ENCODE peak calls at places on chromosomes 3 and 15, in five cellular contexts. One of them, this sample, is unnamed. For H3K4me1, the result is how much of the 10 kb centered on the place peaks cover.

GRCh38 chr3:118110196-118110595 is 924.5 kb downstream of the IGSF11 start:
- DNase-seq in IMR-90: peak
- DNase-seq in psoas muscle: no peak
- DNase-seq in left lung: no peak
- DNase-seq in mesendoderm: no peak
- DNase-seq in this sample: no peak

GRCh38 chr3:39718674-39719595 is 90.5 kb upstream of the MYRIP start:
- DNase-seq in IMR-90: peak
- DNase-seq in psoas muscle: no peak
- DNase-seq in left lung: no peak
- DNase-seq in mesendoderm: peak
- DNase-seq in this sample: no peak

GRCh38 chr3:127027811-127028548 is 45.1 kb downstream of the PLXNA1 start:
- DNase-seq in IMR-90: no peak
- DNase-seq in psoas muscle: no peak
- DNase-seq in left lung: peak
- DNase-seq in mesendoderm: no peak
- DNase-seq in this sample: no peak

GRCh38 chr3:117036259-117036799 is 326.8 kb downstream of the TUSC7 start:
- DNase-seq in IMR-90: peak
- DNase-seq in psoas muscle: no peak
- DNase-seq in left lung: no peak
- DNase-seq in mesendoderm: no peak
- DNase-seq in this sample: no peak

GRCh38 chr3:128329491-128330300 is 137.0 kb downstream of the DNAJB8 start:
- DNase-seq in IMR-90: no peak
- DNase-seq in psoas muscle: no peak
- DNase-seq in left lung: no peak
- DNase-seq in mesendoderm: no peak
- DNase-seq in this sample: no peak

GRCh38 chr15:89129123-89129815 is 41.0 kb downstream of the ABHD2 start:
- DNase-seq in IMR-90: peak
- DNase-seq in psoas muscle: peak
- DNase-seq in left lung: peak
- DNase-seq in mesendoderm: peak
- DNase-seq in this sample: peak

GRCh38 chr3:69254351-69254750 is 131.5 kb downstream of the FRMD4B start:
- DNase-seq in IMR-90: no peak
- DNase-seq in psoas muscle: no peak
- DNase-seq in left lung: no peak
- DNase-seq in mesendoderm: no peak
- DNase-seq in this sample: no peak

GRCh38 chr3:18247776-18248310 is 177.3 kb downstream of the SATB1 start:
- DNase-seq in IMR-90: no peak
- DNase-seq in psoas muscle: no peak
- DNase-seq in left lung: no peak
- DNase-seq in mesendoderm: no peak
- DNase-seq in this sample: no peak

GRCh38 chr15:67900621-67901147 is 60.8 kb upstream of the RNU6-1 start:
- DNase-seq in IMR-90: no peak
- DNase-seq in psoas muscle: no peak
- DNase-seq in left lung: no peak
- DNase-seq in mesendoderm: no peak
- DNase-seq in this sample: no peak

GRCh38 chr3:25338158-25338725 is 89.8 kb upstream of the RARB start:
- DNase-seq in IMR-90: no peak
- DNase-seq in psoas muscle: no peak
- DNase-seq in left lung: no peak
- DNase-seq in mesendoderm: peak
- DNase-seq in this sample: no peak

GRCh38 chr15:51267047-51267713 is 71.2 kb downstream of the CYP19A1 start:
- DNase-seq in IMR-90: no peak
- DNase-seq in psoas muscle: no peak
- DNase-seq in left lung: peak
- DNase-seq in mesendoderm: no peak
- DNase-seq in this sample: no peak

GRCh38 chr3:160684368-160684740 is 7.4 kb downstream of the ARL14 start:
- DNase-seq in IMR-90: no peak
- DNase-seq in psoas muscle: no peak
- DNase-seq in left lung: no peak
- DNase-seq in mesendoderm: no peak
- DNase-seq in this sample: no peak

GRCh38 chr3:45127130-45127822 is 18.9 kb downstream of the CDCP1 start:
- DNase-seq in IMR-90: no peak
- DNase-seq in psoas muscle: no peak
- DNase-seq in left lung: no peak
- DNase-seq in mesendoderm: no peak
- DNase-seq in this sample: no peak

GRCh38 chr3:14203521-14204079 is 25.0 kb downstream of the LSM3 start:
- DNase-seq in IMR-90: peak
- DNase-seq in psoas muscle: peak
- DNase-seq in left lung: no peak
- DNase-seq in mesendoderm: peak
- DNase-seq in this sample: peak

GRCh38 chr3:129607391-129608068 is 1.1 kb upstream of the PLXND1 start:
- DNase-seq in IMR-90: no peak
- DNase-seq in psoas muscle: no peak
- DNase-seq in left lung: no peak
- DNase-seq in mesendoderm: no peak
- DNase-seq in this sample: no peak

GRCh38 chr15:92797168-92798052 is 102.7 kb upstream of the CHD2 start:
- DNase-seq in IMR-90: peak
- DNase-seq in psoas muscle: no peak
- DNase-seq in left lung: no peak
- DNase-seq in mesendoderm: peak
- DNase-seq in this sample: no peak

GRCh38 chr15:42156266-42156922 is at the start of gene PLA2G4F:
- DNase-seq in IMR-90: no peak
- DNase-seq in psoas muscle: peak
- DNase-seq in left lung: peak
- DNase-seq in mesendoderm: peak
- DNase-seq in this sample: no peak

GRCh38 chr3:47381317-47382157 is 716 bp downstream of the PTPN23 start:
- DNase-seq in IMR-90: peak
- DNase-seq in psoas muscle: peak
- DNase-seq in left lung: peak
- DNase-seq in mesendoderm: peak
- DNase-seq in this sample: peak

GRCh38 chr15:24956131-24956838 is 1.5 kb downstream of the SNRPN start:
- DNase-seq in IMR-90: peak
- DNase-seq in psoas muscle: peak
- DNase-seq in left lung: peak
- DNase-seq in mesendoderm: peak
- DNase-seq in this sample: peak

GRCh38 chr15:101255615-101256350 is 3.9 kb upstream of the CHSY1 start:
- DNase-seq in IMR-90: peak
- DNase-seq in psoas muscle: no peak
- DNase-seq in left lung: no peak
- DNase-seq in mesendoderm: no peak
- DNase-seq in this sample: no peak

GRCh38 chr15:38846351-38846750 is 281.7 kb upstream of the RASGRP1 start:
- DNase-seq in IMR-90: peak
- DNase-seq in psoas muscle: no peak
- DNase-seq in left lung: no peak
- DNase-seq in mesendoderm: no peak
- DNase-seq in this sample: no peak

GRCh38 chr15:101097111-101097510 is 154.7 kb downstream of the CHSY1 start:
- DNase-seq in IMR-90: no peak
- DNase-seq in psoas muscle: no peak
- DNase-seq in left lung: no peak
- DNase-seq in mesendoderm: no peak
- DNase-seq in this sample: no peak

GRCh38 chr3:148211725-148212124 is 486.0 kb upstream of the AGTR1 start:
- DNase-seq in IMR-90: peak
- DNase-seq in psoas muscle: no peak
- DNase-seq in left lung: no peak
- DNase-seq in mesendoderm: no peak
- DNase-seq in this sample: no peak

GRCh38 chr3:131795382-131796085 is 239.3 kb downstream of the CPNE4 start:
- DNase-seq in IMR-90: no peak
- DNase-seq in psoas muscle: no peak
- DNase-seq in left lung: no peak
- DNase-seq in mesendoderm: peak
- DNase-seq in this sample: no peak

GRCh38 chr3:124478834-124479233 is 251.4 kb upstream of the UMPS start:
- DNase-seq in IMR-90: no peak
- DNase-seq in psoas muscle: no peak
- DNase-seq in left lung: no peak
- DNase-seq in mesendoderm: no peak
- DNase-seq in this sample: no peak

GRCh38 chr15:90160781-90161727 is 40.1 kb upstream of the SEMA4B start:
- DNase-seq in IMR-90: no peak
- DNase-seq in psoas muscle: no peak
- DNase-seq in left lung: no peak
- DNase-seq in mesendoderm: no peak
- DNase-seq in this sample: no peak

GRCh38 chr15:96350321-96350720 is 19.8 kb downstream of the NR2F2 start:
- DNase-seq in IMR-90: no peak
- DNase-seq in psoas muscle: no peak
- DNase-seq in left lung: no peak
- DNase-seq in mesendoderm: no peak
- DNase-seq in this sample: no peak

GRCh38 chr3:141191097-141191749 is 40.4 kb upstream of the PXYLP1 start:
- DNase-seq in IMR-90: peak
- DNase-seq in psoas muscle: no peak
- DNase-seq in left lung: no peak
- DNase-seq in mesendoderm: no peak
- DNase-seq in this sample: no peak

DNA sequence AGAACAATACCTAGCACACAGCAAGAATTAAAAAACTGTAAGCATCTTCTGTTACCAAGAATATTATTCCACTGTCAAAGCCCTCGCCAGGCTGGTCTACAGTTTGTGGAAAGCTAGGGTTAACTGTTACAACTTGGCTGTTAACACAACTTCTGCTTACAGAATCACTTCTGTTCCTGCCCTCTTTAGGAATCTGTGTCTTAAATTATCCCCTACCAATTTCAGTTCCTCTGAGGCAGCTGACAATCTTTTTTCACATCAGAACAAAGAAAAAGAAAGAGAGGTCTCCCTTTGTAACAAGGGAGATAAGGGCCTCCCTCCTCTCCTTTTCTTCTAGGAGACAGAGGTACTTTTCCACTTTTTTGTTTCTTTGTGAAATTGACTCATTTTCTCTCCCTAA is 188.9 kb downstream of the FMN1 start:
- DNase-seq in IMR-90: no peak
- DNase-seq in psoas muscle: no peak
- DNase-seq in left lung: no peak
- DNase-seq in mesendoderm: no peak
- DNase-seq in this sample: no peak
- H3K27ac ChIP-seq in IMR-90: no peak
- H3K27ac ChIP-seq in psoas muscle: no peak
- H3K27ac ChIP-seq in left lung: no peak
- H3K27ac ChIP-seq in mesendoderm: no peak
- H3K27ac ChIP-seq in this sample: no peak

DNA sequence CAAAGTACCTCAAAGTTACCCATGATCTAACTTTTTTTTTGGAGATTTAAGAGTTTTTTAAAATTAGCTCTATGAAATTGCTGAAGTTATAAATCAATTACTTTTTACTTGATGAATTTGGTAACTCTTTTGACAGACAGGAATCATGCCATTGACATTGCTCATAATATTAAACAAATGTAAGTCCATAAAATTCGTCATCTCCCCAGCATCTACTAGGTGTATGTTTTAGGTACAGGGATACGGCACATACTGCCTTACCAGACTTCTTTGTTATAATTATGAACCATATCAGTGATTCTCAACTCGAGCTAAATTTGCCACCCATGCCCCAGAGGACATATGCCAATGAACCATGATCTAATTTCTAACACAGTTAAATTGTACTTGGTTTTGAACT is 247.5 kb upstream of the TGFBR2 start:
- DNase-seq in IMR-90: no peak
- DNase-seq in psoas muscle: no peak
- DNase-seq in left lung: no peak
- DNase-seq in mesendoderm: no peak
- DNase-seq in this sample: no peak
- H3K4me1 ChIP-seq in IMR-90: under half
- H3K4me1 ChIP-seq in psoas muscle: under half
- H3K4me1 ChIP-seq in left lung: under half
- H3K4me1 ChIP-seq in mesendoderm: under half
- H3K4me1 ChIP-seq in this sample: under half

DNA sequence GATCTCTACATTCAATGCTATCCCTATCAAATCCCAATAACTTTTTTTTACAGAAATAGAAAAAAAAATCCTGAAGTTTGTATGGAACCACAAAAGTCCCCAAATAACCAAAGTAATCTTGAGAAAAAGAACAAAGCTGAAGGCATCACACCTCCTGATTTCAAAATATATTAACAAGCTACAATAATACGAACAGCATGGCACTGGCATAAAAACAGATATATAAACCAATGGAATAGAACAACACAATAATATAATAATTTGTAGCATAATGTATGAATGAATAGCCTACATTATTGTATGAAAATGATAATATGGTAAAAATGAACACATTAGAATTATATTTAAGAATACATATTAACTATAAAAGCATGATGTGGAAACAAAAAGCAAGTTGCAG is 76.7 kb upstream of the TMC3 start:
- DNase-seq in IMR-90: no peak
- DNase-seq in psoas muscle: no peak
- DNase-seq in left lung: no peak
- DNase-seq in mesendoderm: no peak
- DNase-seq in this sample: no peak
- H3K27ac ChIP-seq in IMR-90: no peak
- H3K27ac ChIP-seq in psoas muscle: no peak
- H3K27ac ChIP-seq in left lung: no peak
- H3K27ac ChIP-seq in mesendoderm: no peak
- H3K27ac ChIP-seq in this sample: no peak

DNA sequence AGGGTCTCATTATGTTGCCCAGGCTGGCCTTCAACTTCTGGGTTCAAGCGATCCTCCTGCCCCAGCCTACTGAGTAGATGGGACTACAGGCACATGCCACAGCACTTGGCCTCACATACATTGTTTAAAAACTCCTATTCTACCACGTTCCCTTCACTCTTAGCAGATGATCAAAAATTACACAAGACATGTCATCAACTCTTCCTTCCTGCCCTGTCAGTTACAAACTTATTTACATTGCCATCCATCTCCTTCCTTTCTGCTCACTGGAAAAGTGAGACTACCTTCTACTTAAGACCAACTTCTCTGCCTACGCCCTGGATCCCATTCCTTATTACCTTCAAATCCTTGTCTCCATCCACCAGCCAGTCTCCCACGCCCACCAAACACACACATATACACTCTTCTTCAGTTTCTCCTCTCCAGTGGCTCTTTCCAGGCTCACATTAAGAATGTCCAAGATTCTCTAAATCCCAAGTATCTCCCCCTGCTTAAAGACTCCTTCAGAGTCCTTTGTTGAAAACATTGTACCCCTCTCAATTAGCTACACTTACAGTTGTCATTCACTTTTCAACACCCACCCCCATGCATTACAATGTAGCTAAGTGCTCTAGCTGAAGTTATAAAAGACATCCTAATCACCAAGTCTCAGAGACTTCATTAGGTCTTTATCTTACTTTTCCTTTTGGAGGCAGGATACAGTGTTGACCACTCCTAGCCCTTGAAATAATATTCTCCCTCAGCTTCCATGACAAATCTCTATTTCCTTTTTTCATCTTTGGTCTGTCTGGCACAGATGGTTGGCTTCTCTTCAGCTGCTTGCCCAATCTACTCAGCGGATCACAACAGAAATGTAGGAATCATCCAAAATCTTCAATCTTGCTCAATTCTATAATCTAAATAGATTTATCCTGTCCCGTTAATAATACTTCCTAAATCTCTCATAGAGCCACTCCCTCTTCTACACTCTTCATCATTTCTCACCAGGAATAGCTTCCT is 4.2 kb downstream of the PEAK1 start:
- DNase-seq in IMR-90: peak
- DNase-seq in psoas muscle: no peak
- DNase-seq in left lung: no peak
- DNase-seq in mesendoderm: no peak
- DNase-seq in this sample: no peak
- H3K4me1 ChIP-seq in IMR-90: under half
- H3K4me1 ChIP-seq in psoas muscle: under half
- H3K4me1 ChIP-seq in left lung: under half
- H3K4me1 ChIP-seq in mesendoderm: under half
- H3K4me1 ChIP-seq in this sample: under half

This sample was measured in CD8-positive, alpha-beta memory T cell.